ENCODE peak calls at places on chromosomes 6 and 20, in eight cellular contexts. One of them, this sample, is unnamed.

GRCh38 chr6:107154131-107154906 is 39.0 kb upstream of the BEND3 start:
- DNase-seq in body of pancreas: peak; percentile 72
- DNase-seq in ovary: no peak
- DNase-seq in pancreas: peak; percentile 37
- DNase-seq in A549: no peak
- DNase-seq in PC-3: no peak
- DNase-seq in colonic mucosa: peak; percentile 39
- DNase-seq in fibroblast of mammary gland: no peak
- DNase-seq in this sample: no peak

GRCh38 chr20:63574156-63574828 is at the start of gene HELZ2:
- DNase-seq in body of pancreas: peak; percentile 84
- DNase-seq in ovary: peak; percentile 74
- DNase-seq in pancreas: peak; percentile 84
- DNase-seq in A549: no peak
- DNase-seq in PC-3: peak; percentile 58
- DNase-seq in colonic mucosa: peak; percentile 86
- DNase-seq in fibroblast of mammary gland: peak; percentile 41
- DNase-seq in this sample: no peak

GRCh38 chr6:139472341-139473038 is 98.0 kb upstream of the CITED2 start:
- DNase-seq in body of pancreas: peak; percentile 21
- DNase-seq in ovary: no peak
- DNase-seq in pancreas: no peak
- DNase-seq in A549: no peak
- DNase-seq in PC-3: no peak
- DNase-seq in colonic mucosa: no peak
- DNase-seq in fibroblast of mammary gland: peak; percentile 61
- DNase-seq in this sample: no peak

GRCh38 chr6:3403244-3404154 is 53.4 kb downstream of the SLC22A23 start:
- DNase-seq in body of pancreas: peak; percentile 93
- DNase-seq in ovary: peak; percentile 33
- DNase-seq in pancreas: peak; percentile 80
- DNase-seq in A549: peak; percentile 81
- DNase-seq in PC-3: no peak
- DNase-seq in colonic mucosa: peak; percentile 87
- DNase-seq in fibroblast of mammary gland: no peak
- DNase-seq in this sample: no peak

GRCh38 chr20:44988772-44989171 is 22.5 kb downstream of the STK4 start:
- DNase-seq in body of pancreas: no peak
- DNase-seq in ovary: no peak
- DNase-seq in pancreas: no peak
- DNase-seq in A549: no peak
- DNase-seq in PC-3: no peak
- DNase-seq in colonic mucosa: no peak
- DNase-seq in fibroblast of mammary gland: no peak
- DNase-seq in this sample: no peak

GRCh38 chr6:159645659-159646058 is 47.4 kb downstream of the SOD2 start:
- DNase-seq in body of pancreas: no peak
- DNase-seq in ovary: no peak
- DNase-seq in pancreas: no peak
- DNase-seq in A549: no peak
- DNase-seq in PC-3: no peak
- DNase-seq in colonic mucosa: no peak
- DNase-seq in fibroblast of mammary gland: no peak
- DNase-seq in this sample: no peak

GRCh38 chr20:24368253-24368652 is 101.2 kb upstream of the SYNDIG1 start:
- DNase-seq in body of pancreas: no peak
- DNase-seq in ovary: no peak
- DNase-seq in pancreas: no peak
- DNase-seq in A549: no peak
- DNase-seq in PC-3: no peak
- DNase-seq in colonic mucosa: no peak
- DNase-seq in fibroblast of mammary gland: no peak
- DNase-seq in this sample: no peak

GRCh38 chr6:169997930-169998218 is 246.5 kb downstream of the ERMARD start:
- DNase-seq in body of pancreas: no peak
- DNase-seq in ovary: no peak
- DNase-seq in pancreas: no peak
- DNase-seq in A549: no peak
- DNase-seq in PC-3: no peak
- DNase-seq in colonic mucosa: no peak
- DNase-seq in fibroblast of mammary gland: no peak
- DNase-seq in this sample: no peak

GRCh38 chr6:130362128-130362527 is 3.7 kb upstream of the TMEM200A start:
- DNase-seq in body of pancreas: no peak
- DNase-seq in ovary: no peak
- DNase-seq in pancreas: no peak
- DNase-seq in A549: no peak
- DNase-seq in PC-3: peak; percentile 31
- DNase-seq in colonic mucosa: peak; percentile 58
- DNase-seq in fibroblast of mammary gland: peak; percentile 31
- DNase-seq in this sample: no peak

GRCh38 chr6:27133281-27134227 is 113.9 kb upstream of the PRSS16 start:
- DNase-seq in body of pancreas: peak; percentile 54
- DNase-seq in ovary: no peak
- DNase-seq in pancreas: peak; percentile 41
- DNase-seq in A549: peak; percentile 76
- DNase-seq in PC-3: peak; percentile 75
- DNase-seq in colonic mucosa: peak; percentile 61
- DNase-seq in fibroblast of mammary gland: peak; percentile 81
- DNase-seq in this sample: no peak

GRCh38 chr6:106064766-106065165 is 21.4 kb upstream of the PRDM1 start:
- DNase-seq in body of pancreas: no peak
- DNase-seq in ovary: no peak
- DNase-seq in pancreas: no peak
- DNase-seq in A549: no peak
- DNase-seq in PC-3: no peak
- DNase-seq in colonic mucosa: no peak
- DNase-seq in fibroblast of mammary gland: peak; percentile 34
- DNase-seq in this sample: no peak

GRCh38 chr6:6696867-6697531 is 108.5 kb downstream of the LY86 start:
- DNase-seq in body of pancreas: peak; percentile 69
- DNase-seq in ovary: peak; percentile 68
- DNase-seq in pancreas: peak; percentile 61
- DNase-seq in A549: peak; percentile 73
- DNase-seq in PC-3: peak; percentile 90
- DNase-seq in colonic mucosa: peak; percentile 87
- DNase-seq in fibroblast of mammary gland: peak; percentile 78
- DNase-seq in this sample: no peak

GRCh38 chr6:11766589-11767450 is 11.8 kb downstream of the ADTRP start:
- DNase-seq in body of pancreas: peak; percentile 58
- DNase-seq in ovary: no peak
- DNase-seq in pancreas: no peak
- DNase-seq in A549: peak; percentile 87
- DNase-seq in PC-3: peak; percentile 95
- DNase-seq in colonic mucosa: no peak
- DNase-seq in fibroblast of mammary gland: peak; percentile 98
- DNase-seq in this sample: peak; percentile 83

GRCh38 chr20:45833883-45834796 is 541 bp downstream of the SNX21 start:
- DNase-seq in body of pancreas: peak; percentile 62
- DNase-seq in ovary: peak; percentile 84
- DNase-seq in pancreas: peak; percentile 76
- DNase-seq in A549: peak; percentile 66
- DNase-seq in PC-3: peak; percentile 67
- DNase-seq in colonic mucosa: peak; percentile 75
- DNase-seq in fibroblast of mammary gland: peak; percentile 54
- DNase-seq in this sample: no peak

GRCh38 chr6:106356382-106356781 is 4.1 kb upstream of the CRYBG1 start:
- DNase-seq in body of pancreas: no peak
- DNase-seq in ovary: no peak
- DNase-seq in pancreas: no peak
- DNase-seq in A549: no peak
- DNase-seq in PC-3: no peak
- DNase-seq in colonic mucosa: no peak
- DNase-seq in fibroblast of mammary gland: no peak
- DNase-seq in this sample: no peak

GRCh38 chr6:109170333-109170732 is 75.0 kb downstream of the CEP57L1 start:
- DNase-seq in body of pancreas: no peak
- DNase-seq in ovary: no peak
- DNase-seq in pancreas: no peak
- DNase-seq in A549: no peak
- DNase-seq in PC-3: no peak
- DNase-seq in colonic mucosa: no peak
- DNase-seq in fibroblast of mammary gland: no peak
- DNase-seq in this sample: no peak

GRCh38 chr6:69084746-69085335 is 449.8 kb downstream of the ADGRB3 start:
- DNase-seq in body of pancreas: no peak
- DNase-seq in ovary: no peak
- DNase-seq in pancreas: no peak
- DNase-seq in A549: peak; percentile 54
- DNase-seq in PC-3: no peak
- DNase-seq in colonic mucosa: no peak
- DNase-seq in fibroblast of mammary gland: no peak
- DNase-seq in this sample: no peak

GRCh38 chr6:43817192-43817591 is 47.2 kb downstream of the VEGFA start:
- DNase-seq in body of pancreas: peak; percentile 75
- DNase-seq in ovary: no peak
- DNase-seq in pancreas: no peak
- DNase-seq in A549: peak; percentile 62
- DNase-seq in PC-3: peak; percentile 55
- DNase-seq in colonic mucosa: peak; percentile 51
- DNase-seq in fibroblast of mammary gland: peak; percentile 36
- DNase-seq in this sample: no peak
- TF ChIP-seq CTCF in body of pancreas: peak; percentile 29
- TF ChIP-seq CTCF in ovary: no peak
- TF ChIP-seq CTCF in pancreas: no peak
- TF ChIP-seq CTCF in A549: peak; percentile 38
- TF ChIP-seq CTCF in PC-3: peak; percentile 61
- TF ChIP-seq CTCF in colonic mucosa: no peak
- TF ChIP-seq CTCF in fibroblast of mammary gland: peak; percentile 40
- TF ChIP-seq CTCF in this sample: peak; percentile 28

GRCh38 chr6:153034139-153034538 is 31.6 kb upstream of the MTRF1L start:
- DNase-seq in body of pancreas: no peak
- DNase-seq in ovary: no peak
- DNase-seq in pancreas: peak; percentile 57
- DNase-seq in A549: no peak
- DNase-seq in PC-3: no peak
- DNase-seq in colonic mucosa: no peak
- DNase-seq in fibroblast of mammary gland: no peak
- DNase-seq in this sample: no peak

GRCh38 chr6:153028261-153028660 is 25.8 kb upstream of the MTRF1L start:
- DNase-seq in body of pancreas: no peak
- DNase-seq in ovary: no peak
- DNase-seq in pancreas: no peak
- DNase-seq in A549: no peak
- DNase-seq in PC-3: no peak
- DNase-seq in colonic mucosa: no peak
- DNase-seq in fibroblast of mammary gland: no peak
- DNase-seq in this sample: no peak

GRCh38 chr6:153028963-153029362 is 26.5 kb upstream of the MTRF1L start:
- DNase-seq in body of pancreas: no peak
- DNase-seq in ovary: no peak
- DNase-seq in pancreas: no peak
- DNase-seq in A549: no peak
- DNase-seq in PC-3: no peak
- DNase-seq in colonic mucosa: no peak
- DNase-seq in fibroblast of mammary gland: no peak
- DNase-seq in this sample: no peak

GRCh38 chr6:153031335-153031955 is 28.9 kb upstream of the MTRF1L start:
- DNase-seq in body of pancreas: no peak
- DNase-seq in ovary: no peak
- DNase-seq in pancreas: no peak
- DNase-seq in A549: peak; percentile 55
- DNase-seq in PC-3: peak; percentile 85
- DNase-seq in colonic mucosa: no peak
- DNase-seq in fibroblast of mammary gland: peak; percentile 27
- DNase-seq in this sample: no peak

DNA sequence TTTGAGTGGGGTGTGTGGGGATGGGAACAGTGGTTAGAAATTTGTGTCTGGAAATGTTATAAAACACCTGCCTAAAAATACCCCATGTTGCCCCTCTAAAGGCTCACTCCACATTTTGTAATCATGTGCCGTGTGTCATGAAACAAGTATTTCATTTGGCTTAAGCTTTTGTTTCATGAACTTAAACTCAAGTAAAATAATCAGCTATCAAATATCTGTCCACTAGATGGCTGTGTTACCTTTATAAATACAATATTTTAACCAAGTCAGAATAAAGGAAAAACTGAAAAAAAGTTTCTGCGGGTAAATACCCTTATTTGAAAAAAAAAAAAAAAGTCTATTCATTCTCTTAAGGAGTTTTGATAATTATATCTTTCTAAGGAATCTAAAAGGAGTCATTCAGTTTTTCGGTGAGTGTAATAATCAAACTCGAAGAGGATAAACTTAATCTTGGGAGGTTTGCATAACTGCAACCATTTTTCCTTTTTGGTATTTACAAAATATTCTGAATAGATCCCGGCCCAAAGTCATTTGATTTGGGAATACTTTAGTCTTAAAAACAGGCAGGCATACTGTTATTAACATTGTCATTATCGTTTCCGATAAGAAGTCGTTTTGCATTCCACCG is 29.9 kb upstream of the MTRF1L start:
- DNase-seq in body of pancreas: no peak
- DNase-seq in ovary: no peak
- DNase-seq in pancreas: no peak
- DNase-seq in A549: peak; percentile 46
- DNase-seq in PC-3: peak; percentile 69
- DNase-seq in colonic mucosa: no peak
- DNase-seq in fibroblast of mammary gland: peak; percentile 83
- DNase-seq in this sample: peak; percentile 38
- TF ChIP-seq CTCF in body of pancreas: peak; percentile 42
- TF ChIP-seq CTCF in ovary: no peak
- TF ChIP-seq CTCF in pancreas: peak; percentile 15
- TF ChIP-seq CTCF in A549: peak; percentile 59
- TF ChIP-seq CTCF in PC-3: peak; percentile 63
- TF ChIP-seq CTCF in colonic mucosa: peak; percentile 34
- TF ChIP-seq CTCF in fibroblast of mammary gland: peak; percentile 32
- TF ChIP-seq CTCF in this sample: peak; percentile 36

DNA sequence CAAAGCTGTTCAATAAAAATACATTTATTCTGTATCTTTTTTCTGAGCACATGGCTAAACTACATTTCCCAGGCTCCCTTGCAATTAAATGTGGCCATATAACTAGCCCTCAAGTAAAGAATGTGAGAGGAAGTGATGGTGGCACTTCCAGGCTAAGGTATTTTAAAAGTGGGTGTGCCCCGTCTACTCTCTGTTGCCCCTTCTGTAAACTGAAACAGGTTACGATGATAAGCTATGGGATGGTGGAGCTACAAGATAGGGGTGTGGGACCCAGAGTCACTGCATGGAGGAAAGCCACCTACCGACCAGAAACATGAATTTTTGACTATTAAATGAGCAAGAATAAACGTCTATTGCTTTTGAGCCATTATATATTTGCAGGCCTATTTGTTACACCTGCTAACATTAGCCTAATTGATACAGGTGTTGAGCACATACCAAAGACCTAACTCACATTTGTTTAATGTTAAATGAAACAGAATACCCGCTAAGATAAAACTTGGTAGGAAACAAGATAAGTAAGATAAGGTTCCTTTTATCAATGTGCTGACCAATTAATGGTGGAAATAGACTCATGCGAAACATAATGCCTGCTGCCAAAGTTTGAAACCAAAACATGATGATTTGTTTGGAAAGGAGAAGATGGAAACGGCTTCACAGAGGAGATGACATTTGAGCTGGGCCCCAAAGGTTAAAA is 3.0 kb downstream of the FYN start:
- DNase-seq in body of pancreas: no peak
- DNase-seq in ovary: no peak
- DNase-seq in pancreas: no peak
- DNase-seq in A549: no peak
- DNase-seq in PC-3: no peak
- DNase-seq in colonic mucosa: no peak
- DNase-seq in fibroblast of mammary gland: no peak
- DNase-seq in this sample: no peak
- TF ChIP-seq CTCF in body of pancreas: no peak
- TF ChIP-seq CTCF in ovary: no peak
- TF ChIP-seq CTCF in pancreas: no peak
- TF ChIP-seq CTCF in A549: no peak
- TF ChIP-seq CTCF in PC-3: no peak
- TF ChIP-seq CTCF in colonic mucosa: no peak
- TF ChIP-seq CTCF in fibroblast of mammary gland: no peak
- TF ChIP-seq CTCF in this sample: no peak

GRCh38 chr6:29737707-29738630 is 14.7 kb downstream of the HLA-F start:
- DNase-seq in body of pancreas: peak; percentile 84
- DNase-seq in ovary: no peak
- DNase-seq in pancreas: no peak
- DNase-seq in A549: peak; percentile 68
- DNase-seq in PC-3: peak; percentile 82
- DNase-seq in colonic mucosa: peak; percentile 84
- DNase-seq in fibroblast of mammary gland: peak; percentile 83
- DNase-seq in this sample: peak; percentile 39
- TF ChIP-seq CTCF in body of pancreas: peak; percentile 72
- TF ChIP-seq CTCF in ovary: peak; percentile 46
- TF ChIP-seq CTCF in pancreas: peak; percentile 42
- TF ChIP-seq CTCF in A549: peak; percentile 62
- TF ChIP-seq CTCF in PC-3: peak; percentile 90
- TF ChIP-seq CTCF in colonic mucosa: peak; percentile 49
- TF ChIP-seq CTCF in fibroblast of mammary gland: peak; percentile 82
- TF ChIP-seq CTCF in this sample: peak; percentile 81